ENCODE peak calls at places on chromosomes 7 and 10, in eight cellular contexts. M is MM.1S, H is transverse colon, B is left ventricle myocardium inferior, A is tibial nerve, C is SK-N-SH, T is endodermal cell, L is OCI-LY7. Z is an unnamed sample.
A peak's percentile ranks its signal among the peaks of the same experiment; 100 is the strongest.

GRCh38 chr7:79927116-79927515 is 207.5 kb upstream of the GNAI1 start:
- DNase-seq in H (no peak), L (no peak), B (no peak), C (no peak), T (no peak), A (no peak), M (no peak), Z (no peak)

GRCh38 chr10:79244068-79244442 is 103.2 kb upstream of the PPIF start:
- DNase-seq in H (no peak), B (no peak), L (peak; percentile 46), T (no peak), A (no peak), C (no peak), M (peak; percentile 26), Z (no peak)

GRCh38 chr7:28953628-28954027 is 4.5 kb downstream of the TRIL start:
- DNase-seq in H (no peak), C (peak; percentile 87), T (no peak), B (no peak), A (no peak), M (peak; percentile 80), L (no peak), Z (no peak)

GRCh38 chr7:121330053-121330833 is 1.4 kb downstream of the WNT16 start:
- DNase-seq in T (peak; percentile 75), A (no peak), M (no peak), H (no peak), L (no peak), B (no peak), C (peak; percentile 79), Z (no peak)

GRCh38 chr7:22482476-22482875 is 17.5 kb downstream of the STEAP1B start:
- DNase-seq in L (no peak), M (no peak), H (no peak), B (no peak), A (no peak), T (no peak), C (no peak), Z (no peak)

GRCh38 chr10:115844592-115844991 is 428.4 kb downstream of the GFRA1 start:
- DNase-seq in C (peak; percentile 30), L (no peak), B (no peak), M (no peak), H (no peak), A (no peak), T (no peak), Z (no peak)

GRCh38 chr10:100483876-100484666 is 21.3 kb downstream of the WNT8B start:
- DNase-seq in C (no peak), B (no peak), H (no peak), M (no peak), L (no peak), T (no peak), A (no peak), Z (no peak)

GRCh38 chr10:95327367-95327766 is 36.6 kb upstream of the PDLIM1 start:
- DNase-seq in M (no peak), B (peak; percentile 56), A (no peak), T (no peak), H (peak; percentile 48), L (no peak), C (peak; percentile 48), Z (no peak)

GRCh38 chr7:121244120-121244865 is 84.5 kb upstream of the WNT16 start:
- DNase-seq in M (no peak), A (no peak), C (peak; percentile 25), T (no peak), L (peak; percentile 87), B (no peak), H (no peak), Z (no peak)

GRCh38 chr10:88249450-88249849 is 333.7 kb downstream of the RNLS start:
- DNase-seq in C (no peak), B (no peak), L (no peak), T (no peak), M (no peak), A (no peak), H (no peak), Z (no peak)

GRCh38 chr7:44100458-44101303 is 3.5 kb upstream of the AEBP1 start:
- DNase-seq in A (no peak), B (no peak), L (peak; percentile 84), H (peak; percentile 28), M (no peak), T (no peak), C (peak; percentile 50), Z (no peak)

GRCh38 chr10:86945361-86946214 is 11.8 kb downstream of the MMRN2 start:
- DNase-seq in M (no peak), H (no peak), A (peak; percentile 56), C (peak; percentile 68), B (peak; percentile 16), T (peak; percentile 92), L (no peak), Z (no peak)

DNA sequence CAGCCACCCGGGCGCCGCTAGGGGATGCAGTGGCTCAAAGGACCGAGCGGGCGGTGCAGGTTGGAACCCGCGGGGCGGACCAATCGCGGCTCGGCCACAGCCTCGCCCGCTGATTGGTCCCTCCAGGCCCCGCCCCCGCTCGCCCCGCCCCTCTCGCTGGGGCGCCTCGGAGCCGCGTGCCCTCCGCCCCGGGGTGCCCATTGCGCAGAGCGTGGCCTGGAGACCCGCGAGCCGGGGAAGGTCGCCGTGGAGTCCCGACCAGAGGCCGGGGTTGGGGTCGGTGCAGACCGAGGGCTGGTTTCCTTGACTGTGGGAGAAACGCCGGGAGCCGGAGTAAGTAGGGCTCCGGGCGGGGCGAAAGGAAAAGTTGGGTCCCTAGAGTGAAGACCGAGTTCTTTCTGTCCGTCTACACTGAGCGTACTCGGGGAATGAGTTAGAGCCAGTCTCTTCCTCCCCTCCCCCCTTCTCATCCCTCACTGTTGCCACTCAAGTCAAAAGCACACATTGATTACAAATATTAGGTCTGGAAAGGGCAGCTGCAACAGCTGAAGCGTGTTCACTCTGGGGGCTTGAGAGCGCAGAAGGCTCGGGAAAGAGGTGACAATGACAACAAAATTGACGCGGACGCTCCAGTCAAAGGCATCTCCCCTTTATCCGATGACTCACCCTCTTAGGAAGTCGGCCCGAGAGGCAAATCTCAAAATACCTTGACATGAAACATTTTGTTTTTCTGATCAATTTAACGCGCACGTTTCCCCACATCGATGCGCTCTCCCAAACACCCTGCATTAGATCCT is 844 bp upstream of the GATA3 start:
- DNase-seq in M (peak; percentile 16), T (peak; percentile 97), L (peak; percentile 85), C (peak; percentile 93), H (peak; percentile 83), A (no peak), B (peak; percentile 78), Z (peak; percentile 80)
- H3K4me1 ChIP-seq in M (no peaks in the 10 kb centered on the region), T (peaks cover 6% of the 10 kb centered on the region), L (no peaks in the 10 kb centered on the region), C (peaks cover 12% of the 10 kb centered on the region), H (peaks cover 27% of the 10 kb centered on the region), A (peaks cover 49% of the 10 kb centered on the region), B (peaks cover 77% of the 10 kb centered on the region), Z (peaks cover 3% of the 10 kb centered on the region)

DNA sequence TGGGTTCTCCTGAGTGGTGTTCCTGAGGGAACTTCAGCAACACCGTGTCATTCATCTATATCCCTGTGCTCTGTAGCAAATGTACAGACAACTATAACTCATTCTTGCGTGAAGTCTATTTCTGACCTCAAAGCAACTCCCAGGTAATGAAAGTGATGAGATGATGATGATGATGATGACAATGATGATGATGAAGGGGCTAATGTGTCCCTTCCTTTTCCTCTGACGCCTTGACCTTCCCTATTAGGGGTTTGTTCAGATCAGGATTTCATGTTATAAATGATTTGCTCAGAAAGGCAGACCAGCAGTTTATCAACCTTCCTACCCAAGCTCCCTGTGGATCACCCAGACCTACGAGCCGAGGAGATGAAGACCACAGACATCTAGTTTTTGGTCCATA is 136.9 kb downstream of the FGFR2 start:
- DNase-seq in M (no peak), C (no peak), L (no peak), B (no peak), T (no peak), H (no peak), A (no peak), Z (no peak)
- H3K9me3 ChIP-seq in M (no peaks in the 10 kb centered on the region), C (no peaks in the 10 kb centered on the region), L (no peaks in the 10 kb centered on the region), B (no peaks in the 10 kb centered on the region), T (no peaks in the 10 kb centered on the region), H (no peaks in the 10 kb centered on the region), A (no peaks in the 10 kb centered on the region), Z (no peaks in the 10 kb centered on the region)

GRCh38 chr10:97583476-97583875 is 713 bp upstream of the HOGA1 start:
- DNase-seq in H (no peak), L (no peak), T (no peak), M (no peak), B (no peak), C (peak; percentile 22), A (no peak), Z (no peak)

GRCh38 chr10:97584798-97585438 is 729 bp downstream of the HOGA1 start:
- DNase-seq in H (no peak), M (no peak), B (peak; percentile 48), A (no peak), L (no peak), C (peak; percentile 18), T (no peak), Z (no peak)

GRCh38 chr10:97584060-97584797 is at the start of gene HOGA1:
- DNase-seq in T (peak; percentile 91), L (no peak), A (peak; percentile 37), M (no peak), H (no peak), B (peak; percentile 86), C (peak; percentile 89), Z (no peak)

GRCh38 chr10:97580421-97581367 is 3.5 kb upstream of the HOGA1 start:
- DNase-seq in L (no peak), H (no peak), B (no peak), T (no peak), A (no peak), C (peak; percentile 12), M (no peak), Z (peak; percentile 53)

DNA sequence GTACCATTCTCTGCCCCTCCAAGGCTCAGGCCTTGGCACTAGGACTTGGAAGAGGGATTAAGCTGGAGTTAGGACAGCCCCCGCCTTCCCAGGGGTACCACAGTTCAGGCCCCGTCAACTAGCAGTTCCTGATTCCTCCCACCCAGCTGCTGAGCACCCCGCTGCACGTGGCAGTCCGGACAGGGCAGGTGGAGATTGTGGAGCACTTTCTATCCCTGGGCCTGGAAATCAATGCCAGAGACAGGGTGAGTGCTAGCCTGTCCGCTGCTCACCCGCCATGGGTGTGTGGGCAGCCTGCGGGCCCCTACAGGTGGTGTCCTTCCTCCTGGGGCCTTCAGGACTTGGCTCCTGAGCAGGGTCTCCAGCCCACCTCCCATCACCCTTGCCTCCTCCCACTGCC is 2.0 kb upstream of the HOGA1 start:
- DNase-seq in C (peak; percentile 5), A (no peak), H (no peak), M (no peak), B (no peak), T (no peak), L (no peak), Z (peak; percentile 24)
- H3K4me1 ChIP-seq in C (peaks cover 21% of the 10 kb centered on the region), A (no peaks in the 10 kb centered on the region), H (no peaks in the 10 kb centered on the region), M (no peaks in the 10 kb centered on the region), B (peaks cover 41% of the 10 kb centered on the region), T (no peaks in the 10 kb centered on the region), L (no peaks in the 10 kb centered on the region), Z (no peaks in the 10 kb centered on the region)

DNA sequence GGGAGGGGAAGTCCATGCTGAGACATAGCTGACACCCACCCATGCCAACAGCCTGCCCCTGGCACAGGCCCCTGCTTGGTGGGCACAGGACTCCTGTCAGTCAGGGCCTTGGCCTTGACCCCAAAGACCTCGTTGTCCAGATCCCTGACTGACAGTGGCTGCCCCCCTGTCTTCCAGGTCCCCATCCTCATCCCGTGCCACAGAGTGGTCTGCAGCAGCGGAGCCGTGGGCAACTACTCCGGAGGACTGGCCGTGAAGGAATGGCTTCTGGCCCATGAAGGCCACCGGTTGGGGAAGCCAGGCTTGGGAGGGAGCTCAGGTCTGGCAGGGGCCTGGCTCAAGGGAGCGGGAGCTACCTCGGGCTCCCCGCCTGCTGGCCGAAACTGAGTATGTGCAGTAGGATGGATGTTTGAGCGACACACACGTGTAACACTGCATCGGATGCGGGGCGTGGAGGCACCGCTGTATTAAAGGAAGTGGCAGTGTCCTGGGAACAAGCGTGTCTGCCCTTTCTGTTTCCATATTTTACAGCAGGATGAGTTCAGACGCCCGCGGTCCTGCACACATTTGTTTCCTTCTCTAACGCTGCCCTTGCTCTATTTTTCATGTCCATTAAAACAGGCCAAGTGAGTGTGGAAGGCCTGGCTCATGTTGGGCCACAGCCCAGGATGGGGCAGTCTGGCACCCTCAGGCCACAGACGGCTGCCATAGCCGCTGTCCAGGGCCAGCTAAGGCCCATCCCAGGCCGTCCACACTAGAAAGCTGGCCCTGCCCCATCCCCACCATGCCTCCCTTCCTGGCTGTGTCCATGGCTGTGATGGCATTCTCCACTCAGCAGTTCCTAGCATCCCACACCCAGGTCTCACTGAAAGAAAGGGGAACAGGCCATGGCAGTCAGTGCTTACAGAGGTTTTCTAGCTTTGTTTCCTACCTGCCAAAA is 197.2 kb downstream of the EBF3 start:
- DNase-seq in H (peak; percentile 3), L (no peak), B (no peak), M (no peak), C (no peak), T (peak; percentile 48), A (no peak), Z (peak; percentile 15)
- H3K9me3 ChIP-seq in H (no peaks in the 10 kb centered on the region), L (no peaks in the 10 kb centered on the region), B (no peaks in the 10 kb centered on the region), M (no peaks in the 10 kb centered on the region), C (no peaks in the 10 kb centered on the region), T (no peaks in the 10 kb centered on the region), A (peaks cover 3% of the 10 kb centered on the region), Z (no peaks in the 10 kb centered on the region)

Z was measured in left lung.